ENCODE peak calls at places on chromosomes 1 and 21, in seven cellular contexts. Y is HCT116, B is HepG2, G is K562, P is SK-N-SH, R is GM12878, N is H1. O is an unnamed sample.

GRCh38 chr1:242129103-242129502 is 130.2 kb upstream of the MAP1LC3C start:
- DNase-seq in P (peak), G (no peak), B (peak), R (no peak), Y (peak), N (no peak), O (no peak)

GRCh38 chr21:44443891-44444285 is 11.4 kb upstream of the LRRC3 start:
- DNase-seq in P (no peak), B (no peak), Y (no peak), G (no peak), R (no peak), N (no peak), O (no peak)

GRCh38 chr21:37532868-37533780 is 166.6 kb downstream of the DYRK1A start:
- DNase-seq in R (no peak), N (peak), G (peak), Y (peak), B (no peak), P (no peak), O (peak)

GRCh38 chr1:228014235-228014930 is 7.6 kb downstream of the WNT3A start:
- DNase-seq in P (peak), N (no peak), G (peak), B (no peak), Y (no peak), R (no peak), O (no peak)

GRCh38 chr1:17148950-17149608 is 29.8 kb upstream of the PADI2 start:
- DNase-seq in P (peak), Y (no peak), B (no peak), N (no peak), G (peak), R (no peak), O (no peak)

GRCh38 chr1:160868141-160868540 is 5.5 kb upstream of the CD244 start:
- DNase-seq in P (no peak), N (no peak), B (no peak), Y (no peak), G (no peak), R (no peak), O (no peak)

GRCh38 chr1:27563407-27564263 is 40.3 kb downstream of the AHDC1 start:
- DNase-seq in P (no peak), Y (no peak), R (no peak), N (no peak), G (peak), B (peak), O (no peak)

GRCh38 chr1:207885129-207886032 is 25.5 kb downstream of the CD34 start:
- DNase-seq in Y (peak), G (peak), P (peak), N (peak), R (no peak), B (peak), O (peak)

GRCh38 chr1:67355745-67356424 is 48.2 kb downstream of the IL12RB2 start:
- DNase-seq in G (peak), R (no peak), B (no peak), N (no peak), P (no peak), Y (no peak), O (no peak)

GRCh38 chr1:159214149-159214760 is 9.6 kb downstream of the ACKR1 start:
- DNase-seq in N (peak), R (no peak), B (peak), Y (peak), P (peak), G (peak), O (peak)

GRCh38 chr1:19028110-19028509 is 71.6 kb upstream of the IFFO2 start:
- DNase-seq in Y (no peak), B (no peak), G (no peak), N (no peak), R (no peak), P (no peak), O (no peak)

GRCh38 chr1:223815865-223816264 is 29.9 kb downstream of the TP53BP2 start:
- DNase-seq in R (no peak), G (no peak), B (no peak), P (no peak), N (no peak), Y (no peak), O (peak)

GRCh38 chr1:56577859-56578663 is 1.3 kb downstream of the PLPP3 start:
- DNase-seq in P (peak), Y (no peak), B (peak), G (no peak), N (no peak), R (no peak), O (no peak)

GRCh38 chr1:53959664-53960250 is 13.6 kb downstream of the LRRC42 start:
- DNase-seq in R (no peak), G (peak), Y (no peak), N (no peak), B (peak), P (peak), O (no peak)

GRCh38 chr1:2226525-2227340 is 1.4 kb upstream of the SKI start:
- DNase-seq in G (no peak), Y (no peak), R (no peak), N (peak), B (no peak), P (peak), O (no peak)

GRCh38 chr1:43530483-43531452 is at the start of gene PTPRF:
- DNase-seq in B (no peak), N (peak), R (no peak), G (peak), Y (no peak), P (peak), O (no peak)

GRCh38 chr1:26349196-26349885 is 4.6 kb downstream of the CRYBG2 start:
- DNase-seq in G (no peak), R (no peak), N (no peak), P (no peak), Y (no peak), B (no peak), O (no peak)

GRCh38 chr1:154988053-154988954 is 5.1 kb upstream of the LENEP start:
- DNase-seq in B (no peak), R (no peak), G (no peak), Y (no peak), P (no peak), N (no peak), O (no peak)

GRCh38 chr1:31666290-31666963 is 21.8 kb upstream of the PEF1 start:
- DNase-seq in B (no peak), R (no peak), G (no peak), P (no peak), Y (no peak), N (no peak), O (no peak)

GRCh38 chr1:21966247-21967000 is 10.4 kb upstream of the CELA3B start:
- DNase-seq in B (peak), G (no peak), P (no peak), R (no peak), Y (no peak), N (no peak), O (peak)

GRCh38 chr1:228668553-228669400 is 66.5 kb upstream of the RHOU start:
- DNase-seq in B (no peak), R (no peak), P (no peak), N (no peak), Y (no peak), G (no peak), O (no peak)

GRCh38 chr1:50705699-50706098 is 254.4 kb downstream of the FAF1 start:
- DNase-seq in B (no peak), N (no peak), R (no peak), Y (no peak), G (no peak), P (no peak), O (no peak)

GRCh38 chr1:161207173-161207572 is 5.0 kb downstream of the NDUFS2 start:
- DNase-seq in Y (no peak), G (no peak), B (no peak), N (no peak), P (no peak), R (no peak), O (no peak)

GRCh38 chr1:172699111-172699510 is 40.2 kb downstream of the FASLG start:
- DNase-seq in B (no peak), N (no peak), R (peak), P (no peak), G (no peak), Y (no peak), O (no peak)

GRCh38 chr1:10724052-10724494 is 72.4 kb downstream of the CASZ1 start:
- DNase-seq in R (no peak), P (no peak), G (no peak), N (no peak), Y (peak), B (no peak), O (peak)

GRCh38 chr1:14842361-14842760 is 243.9 kb downstream of the KAZN start:
- DNase-seq in N (no peak), B (no peak), Y (no peak), R (no peak), G (no peak), P (no peak), O (no peak)

GRCh38 chr1:170770254-170770653 is 106.3 kb downstream of the PRRX1 start:
- DNase-seq in P (no peak), N (no peak), B (no peak), G (no peak), R (no peak), Y (no peak), O (no peak)

GRCh38 chr1:246005067-246005466 is 502.0 kb downstream of the SMYD3 start:
- DNase-seq in N (no peak), G (no peak), R (no peak), P (no peak), B (no peak), Y (no peak), O (no peak)

GRCh38 chr1:9658186-9658585 is 6.7 kb downstream of the PIK3CD start:
- DNase-seq in P (no peak), G (no peak), B (no peak), Y (no peak), N (no peak), R (no peak), O (no peak)
- H3K27ac ChIP-seq in P (no peak), G (peak), B (no peak), Y (no peak), N (no peak), R (peak), O (no peak)

GRCh38 chr1:94235189-94236020 is 2.0 kb downstream of the ARHGAP29 start:
- DNase-seq in P (no peak), G (no peak), R (no peak), N (no peak), Y (no peak), B (no peak), O (no peak)

GRCh38 chr1:94239796-94240195 is 2.4 kb upstream of the ARHGAP29 start:
- DNase-seq in P (no peak), Y (no peak), R (no peak), N (no peak), B (no peak), G (no peak), O (no peak)

GRCh38 chr1:94236021-94236491 is 1.3 kb downstream of the ARHGAP29 start:
- DNase-seq in R (no peak), B (no peak), Y (no peak), N (no peak), G (no peak), P (peak), O (no peak)

GRCh38 chr1:94236630-94237290 is 624 bp downstream of the ARHGAP29 start:
- DNase-seq in B (no peak), P (no peak), R (no peak), N (no peak), G (no peak), Y (no peak), O (no peak)

DNA sequence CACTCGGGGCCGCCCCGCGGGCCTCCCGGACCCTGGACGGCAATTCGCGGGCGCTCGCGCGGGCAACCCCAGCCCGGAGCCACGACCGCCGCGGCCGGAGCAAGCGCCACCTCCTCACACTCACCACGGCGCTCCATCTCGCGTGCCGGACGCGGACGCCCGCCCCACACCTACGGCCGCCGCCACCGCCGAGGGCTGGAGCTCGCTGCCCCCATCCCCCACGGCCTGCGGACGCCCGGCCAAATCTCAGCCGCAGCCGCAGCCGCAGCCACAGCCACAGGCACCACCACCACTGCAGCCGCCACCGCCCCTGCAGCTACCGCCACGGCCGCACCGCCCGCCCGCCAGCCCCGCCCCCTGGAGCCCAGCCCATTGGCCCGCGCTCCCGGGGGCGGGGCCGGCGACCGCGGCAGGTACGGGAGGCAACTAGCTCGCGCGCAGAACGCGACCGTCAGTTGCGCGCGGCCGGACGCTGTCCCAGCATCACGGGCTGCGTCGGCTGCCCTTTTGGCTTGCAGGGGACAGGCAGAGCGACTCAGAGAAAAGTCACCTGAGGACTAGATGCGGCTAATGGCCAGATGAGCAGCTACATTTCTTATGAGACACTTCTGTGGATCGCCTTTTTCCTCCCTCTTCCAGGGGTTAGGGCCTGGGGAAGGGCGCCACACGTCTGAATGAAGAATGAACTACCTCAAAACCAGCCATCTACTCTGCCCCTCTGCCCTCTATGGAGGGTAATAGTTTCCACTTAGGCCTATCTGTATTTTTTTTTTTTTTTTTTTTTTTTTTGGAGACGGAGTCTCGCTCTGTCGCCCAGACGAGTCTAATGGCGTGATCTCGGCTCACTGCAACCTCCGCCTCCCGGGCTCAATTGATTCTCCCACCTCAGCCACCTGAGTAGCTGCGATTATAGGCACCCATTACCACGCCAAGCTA is at the start of gene ARHGAP29:
- DNase-seq in N (peak), R (no peak), Y (peak), P (peak), B (peak), G (peak), O (no peak)
- TF ChIP-seq POLR2AphosphoS5 in N (peak), R (no peak), Y (peak), P (peak), B (peak), G (no peak), O (peak)

GRCh38 chr1:151968058-151968457 is 25.6 kb downstream of the S100A10 start:
- DNase-seq in B (peak), G (no peak), P (no peak), Y (no peak), R (no peak), N (peak), O (no peak)
- TF ChIP-seq SIN3A in B (no peak), G (no peak), P (no peak), Y (no peak), R (no peak), N (no peak), O (no peak)

GRCh38 chr1:234969011-234969441 is 159.6 kb downstream of the TOMM20 start:
- DNase-seq in Y (no peak), N (no peak), R (no peak), B (no peak), P (no peak), G (no peak), O (no peak)
- H3K27ac ChIP-seq in Y (no peak), N (no peak), R (peak), B (no peak), P (peak), G (no peak), O (peak)

GRCh38 chr1:64516301-64516700 is 46.4 kb downstream of the CACHD1 start:
- DNase-seq in G (no peak), B (no peak), P (no peak), Y (no peak), N (no peak), R (no peak), O (no peak)

GRCh38 chr1:64516803-64517568 is 47.1 kb downstream of the CACHD1 start:
- DNase-seq in R (no peak), G (no peak), Y (no peak), N (no peak), B (no peak), P (no peak), O (no peak)

GRCh38 chr1:64514197-64514765 is 44.4 kb downstream of the CACHD1 start:
- DNase-seq in Y (no peak), G (no peak), B (no peak), P (no peak), N (no peak), R (no peak), O (no peak)

GRCh38 chr1:64513557-64513956 is 43.6 kb downstream of the CACHD1 start:
- DNase-seq in P (no peak), G (no peak), B (no peak), R (no peak), N (no peak), Y (no peak), O (no peak)

DNA sequence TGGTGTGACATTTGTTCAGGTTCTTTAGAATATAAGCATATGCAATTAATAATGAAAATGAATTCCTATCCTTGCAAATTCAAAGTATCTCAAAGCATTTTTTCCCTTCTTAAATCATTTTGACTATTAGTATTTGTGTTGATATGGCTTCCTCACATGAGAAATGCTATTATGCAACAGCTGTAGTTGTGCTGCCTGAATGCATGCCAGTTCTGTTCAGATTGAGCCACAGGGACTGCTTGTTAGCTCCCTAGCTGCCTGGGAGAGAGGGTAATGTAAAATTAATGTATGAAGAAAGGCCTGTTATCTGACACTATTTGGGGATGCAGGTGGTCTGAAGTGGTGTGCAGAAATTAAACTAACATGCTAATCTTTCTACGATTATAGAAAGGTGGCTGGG is 45.5 kb downstream of the CACHD1 start:
- DNase-seq in P (no peak), G (no peak), R (no peak), N (no peak), Y (no peak), B (no peak), O (no peak)
- TF ChIP-seq POLR2AphosphoS5 in P (no peak), G (no peak), R (no peak), N (no peak), Y (no peak), B (no peak), O (no peak)

DNA sequence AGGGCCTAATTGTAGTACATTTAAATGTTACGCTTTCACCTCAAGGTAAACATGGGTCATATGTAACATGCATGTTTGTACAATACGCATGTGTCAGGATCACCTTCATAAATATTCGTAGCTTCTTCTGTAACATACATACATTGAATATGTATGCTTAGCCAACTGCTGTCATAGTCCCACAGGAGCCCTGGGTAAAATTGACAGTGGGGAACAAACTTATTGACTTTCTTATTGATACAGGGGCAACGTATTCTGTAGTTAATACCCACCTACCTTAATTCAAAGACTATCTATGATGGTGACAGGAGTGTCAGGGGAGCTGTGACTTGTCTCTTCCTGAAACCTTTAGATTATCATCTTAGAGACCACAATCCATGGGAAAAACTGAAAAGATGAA is 3.7 kb upstream of the REN start:
- DNase-seq in G (no peak), Y (no peak), N (no peak), P (no peak), B (no peak), R (no peak), O (no peak)
- TF ChIP-seq SIN3A in G (no peak), Y (no peak), N (no peak), P (no peak), B (no peak), R (no peak), O (no peak)

DNA sequence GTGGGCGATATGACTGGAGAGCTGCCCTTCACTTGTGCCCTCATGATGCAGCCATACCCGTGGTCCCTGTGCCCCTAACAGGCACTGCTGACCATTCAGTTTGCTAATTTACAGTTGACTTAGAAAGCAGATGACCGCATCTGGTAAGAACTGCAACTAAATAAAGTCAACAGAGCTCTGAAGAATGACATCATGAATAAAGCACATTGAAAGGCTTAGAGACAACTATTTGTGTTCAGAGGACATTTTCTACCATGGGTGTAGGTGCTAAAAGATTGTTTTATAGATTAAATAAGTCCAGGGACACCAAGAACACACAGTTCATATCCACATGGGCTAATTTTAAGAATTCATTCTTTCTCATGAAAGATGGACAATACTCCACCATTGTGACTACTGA is 65.4 kb downstream of the LPAR3 start:
- DNase-seq in R (no peak), G (no peak), Y (no peak), N (no peak), B (no peak), P (no peak), O (no peak)
- H3K27ac ChIP-seq in R (no peak), G (no peak), Y (no peak), N (no peak), B (no peak), P (no peak), O (no peak)

O was measured in Panc1.